ENCODE peak calls at places on chromosome 13, in four cellular contexts. A, R, S and Y are unnamed samples.

GRCh38 chr13:109156181-109156935 is 526.9 kb downstream of the MYO16 start:
- DNase-seq in A (peak; percentile 66), R (no peak), S (no peak), Y (peak; percentile 95)

GRCh38 chr13:112885782-112886268 is 83.2 kb upstream of the MCF2L start:
- DNase-seq in A (peak; percentile 81), R (peak; percentile 68), S (peak; percentile 77), Y (peak; percentile 74)

GRCh38 chr13:91368676-91369425 is 21.4 kb downstream of the MIR17HG start:
- DNase-seq in A (no peak), R (no peak), S (no peak), Y (no peak)

GRCh38 chr13:114263590-114263989 is 17.8 kb upstream of the UPF3A start:
- DNase-seq in A (no peak), R (no peak), S (no peak), Y (no peak)

GRCh38 chr13:35879111-35879510 is 252.1 kb downstream of the DCLK1 start:
- DNase-seq in A (no peak), R (no peak), S (no peak), Y (no peak)

GRCh38 chr13:35139591-35139990 is 197.5 kb downstream of the NBEA start:
- DNase-seq in A (no peak), R (no peak), S (no peak), Y (peak; percentile 12)

GRCh38 chr13:75798353-75799245 is 162.5 kb downstream of the LMO7 start:
- DNase-seq in A (no peak), R (no peak), S (no peak), Y (peak; percentile 82)

GRCh38 chr13:113129921-113130750 is 7.5 kb downstream of the F10 start:
- DNase-seq in A (peak; percentile 65), R (no peak), S (no peak), Y (no peak)

GRCh38 chr13:111166882-111167281 is 51.8 kb downstream of the ARHGEF7 start:
- DNase-seq in A (no peak), R (no peak), S (no peak), Y (no peak)

GRCh38 chr13:99280166-99280565 is 22.0 kb upstream of the GPR18 start:
- DNase-seq in A (no peak), R (no peak), S (no peak), Y (peak; percentile 47)

GRCh38 chr13:93771229-93771628 is 544.6 kb downstream of the GPC6 start:
- DNase-seq in A (no peak), R (no peak), S (no peak), Y (no peak)

GRCh38 chr13:26401578-26402021 is 147.7 kb downstream of the CDK8 start:
- DNase-seq in A (no peak), R (no peak), S (no peak), Y (no peak)

GRCh38 chr13:48266967-48267639 is 34.1 kb downstream of the ITM2B start:
- DNase-seq in A (no peak), R (no peak), S (no peak), Y (no peak)

GRCh38 chr13:40026174-40026585 is 370.7 kb downstream of the COG6 start:
- DNase-seq in A (no peak), R (no peak), S (no peak), Y (no peak)

GRCh38 chr13:41139296-41139966 is 6.8 kb upstream of the KBTBD6 start:
- DNase-seq in A (no peak), R (no peak), S (no peak), Y (peak; percentile 64)

GRCh38 chr13:42420304-42420703 is 148.4 kb downstream of the AKAP11 start:
- DNase-seq in A (no peak), R (no peak), S (no peak), Y (no peak)

GRCh38 chr13:99312493-99312883 is 5.3 kb upstream of the GPR183 start:
- DNase-seq in A (peak; percentile 71), R (peak; percentile 86), S (peak; percentile 44), Y (no peak)

GRCh38 chr13:98749501-98749900 is 3.0 kb downstream of the SLC15A1 start:
- DNase-seq in A (no peak), R (no peak), S (no peak), Y (no peak)

GRCh38 chr13:72180253-72180952 is 313.4 kb upstream of the DACH1 start:
- DNase-seq in A (no peak), R (no peak), S (no peak), Y (peak; percentile 74)

GRCh38 chr13:50222569-50223332 is 207.5 kb downstream of the KCNRG start:
- DNase-seq in A (peak; percentile 83), R (no peak), S (peak; percentile 58), Y (peak; percentile 82)

GRCh38 chr13:73421310-73421912 is 362.6 kb downstream of the KLF5 start:
- DNase-seq in A (no peak), R (no peak), S (no peak), Y (peak; percentile 100)

GRCh38 chr13:29583073-29583785 is 12.3 kb downstream of the SLC7A1 start:
- DNase-seq in A (no peak), R (no peak), S (no peak), Y (peak; percentile 72)

GRCh38 chr13:27450921-27451461 is 627 bp upstream of the MTIF3 start:
- DNase-seq in A (peak; percentile 82), R (peak; percentile 51), S (peak; percentile 38), Y (peak; percentile 84)

GRCh38 chr13:22265563-22265962 is 594.7 kb downstream of the FGF9 start:
- DNase-seq in A (no peak), R (no peak), S (no peak), Y (no peak)

GRCh38 chr13:30038884-30039283 is 188.5 kb upstream of the UBL3 start:
- DNase-seq in A (no peak), R (no peak), S (no peak), Y (no peak)

GRCh38 chr13:33510350-33510749 is 224.8 kb upstream of the STARD13 start:
- DNase-seq in A (no peak), R (no peak), S (no peak), Y (no peak)

GRCh38 chr13:74442751-74443150 is 308.5 kb upstream of the KLF12 start:
- DNase-seq in A (no peak), R (no peak), S (no peak), Y (peak; percentile 83)

GRCh38 chr13:111475488-111475887 is 155.0 kb downstream of the TEX29 start:
- DNase-seq in A (no peak), R (no peak), S (no peak), Y (no peak)

DNA sequence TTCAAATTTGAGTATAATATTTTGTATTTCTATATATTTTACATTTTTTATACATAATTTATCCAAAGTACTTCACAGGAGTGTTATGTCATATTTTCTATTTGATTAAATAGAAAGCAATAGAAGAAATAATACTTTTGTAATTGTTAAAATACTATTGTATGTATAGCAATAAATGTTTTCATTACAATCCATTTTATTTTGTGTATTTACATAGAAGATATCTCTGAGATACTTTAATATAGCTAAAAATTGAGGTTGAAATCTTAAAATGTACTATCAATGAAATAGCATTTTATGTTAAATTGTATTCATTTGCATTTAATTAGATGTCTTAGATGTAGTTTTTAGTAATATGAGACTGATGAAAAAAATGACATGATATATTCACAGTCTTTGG is 1109.6 kb upstream of the MIR17HG start:
- DNase-seq in A (no peak), R (no peak), S (no peak), Y (no peak)
- H3K4me3 ChIP-seq in A (no peak overlapping the region), R (no peak overlapping the region), S (no peak overlapping the region), Y (no peak overlapping the region)

DNA sequence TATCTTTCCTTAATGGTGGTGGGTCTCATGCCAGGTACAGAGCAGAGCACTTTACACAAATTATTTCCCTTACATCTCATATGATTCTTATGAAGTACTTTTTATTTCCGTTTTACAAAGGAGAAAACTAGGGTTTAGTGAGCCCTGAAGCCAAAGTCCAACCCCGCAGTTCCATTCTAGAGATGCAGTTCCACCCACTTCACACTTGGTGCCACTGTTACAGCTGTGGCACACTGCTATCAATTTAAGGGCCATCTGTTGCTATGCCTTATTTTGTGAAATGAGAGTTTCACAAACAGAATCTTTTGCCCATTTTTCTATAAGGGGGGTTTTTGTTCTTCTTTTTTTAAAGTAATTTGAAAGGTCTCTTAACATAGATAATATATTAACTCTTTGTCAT is 12.9 kb downstream of the MIPEP start:
- DNase-seq in A (no peak), R (no peak), S (no peak), Y (no peak)
- TF ChIP-seq CTCF in A (peak; percentile 38), R (no peak), S (no peak), Y (peak; percentile 51)

GRCh38 chr13:107438251-107438650 is 777.1 kb downstream of the LIG4 start:
- DNase-seq in A (no peak), R (no peak), S (no peak), Y (no peak)

GRCh38 chr13:107434347-107434746 is 781.0 kb downstream of the LIG4 start:
- DNase-seq in A (no peak), R (no peak), S (no peak), Y (no peak)
- H3K4me3 ChIP-seq in A (no peak overlapping the region), R (no peak overlapping the region), S (no peak overlapping the region), Y (no peak overlapping the region)

GRCh38 chr13:80340643-80341097 is 256 bp downstream of the SPRY2 start:
- DNase-seq in A (no peak), R (no peak), S (peak; percentile 59), Y (peak; percentile 46)

GRCh38 chr13:80337706-80338105 is 3.2 kb downstream of the SPRY2 start:
- DNase-seq in A (no peak), R (no peak), S (no peak), Y (peak; percentile 20)

GRCh38 chr13:80339841-80340642 is 884 bp downstream of the SPRY2 start:
- DNase-seq in A (peak; percentile 79), R (peak; percentile 48), S (peak; percentile 46), Y (no peak)

GRCh38 chr13:80339578-80339840 is 1.4 kb downstream of the SPRY2 start:
- DNase-seq in A (no peak), R (no peak), S (no peak), Y (no peak)

DNA sequence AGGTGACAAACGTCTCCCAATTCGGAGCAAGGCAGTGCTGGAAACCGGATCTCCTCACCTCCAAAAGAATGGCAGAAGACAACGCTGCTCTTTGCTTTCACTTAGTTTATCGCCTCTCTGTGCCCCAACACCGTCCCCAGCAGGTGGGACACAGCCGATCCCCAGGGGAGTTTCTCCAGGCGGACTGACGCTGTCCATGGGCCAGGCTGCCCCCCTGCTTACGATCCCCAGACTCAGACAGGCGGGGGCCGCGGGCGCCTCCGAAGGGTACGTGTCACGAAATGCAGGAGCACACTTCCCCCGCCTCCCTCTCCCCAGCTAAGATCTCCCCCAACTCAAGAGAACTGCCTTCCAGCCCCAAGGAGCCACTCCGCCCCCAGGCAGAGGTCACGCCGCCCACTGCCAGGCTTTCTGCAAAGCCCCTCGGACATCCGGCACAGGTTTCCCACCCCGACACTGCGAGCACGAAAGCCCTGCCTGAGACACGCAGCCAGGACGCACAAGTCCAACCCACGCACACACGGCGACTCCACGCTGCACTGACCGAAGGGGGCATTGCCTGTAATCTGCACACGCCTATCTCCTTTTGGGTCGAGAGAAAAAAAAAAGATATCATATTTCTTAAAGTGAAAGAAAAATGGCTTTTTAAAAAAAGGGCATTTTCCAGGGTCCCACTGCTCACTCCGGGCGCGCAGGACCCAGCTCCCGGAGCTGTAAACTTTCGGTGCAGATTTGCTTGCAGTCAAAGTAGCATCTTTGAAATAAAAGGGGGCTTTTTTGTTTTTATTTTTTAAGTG is 1.9 kb downstream of the SPRY2 start:
- DNase-seq in A (peak; percentile 91), R (peak; percentile 67), S (peak; percentile 73), Y (peak; percentile 55)
- TF ChIP-seq CTCF in A (peak; percentile 34), R (no peak), S (no peak), Y (peak; percentile 5)